ENCODE peak calls at places on chromosomes 16 and 17, in eight cellular contexts. H is H7, B is cardiac muscle cell, Z is SK-N-SH, V is prostate gland, N is heart right ventricle, J is A549, F is breast epithelium. X is an unnamed sample.

GRCh38 chr16:84175351-84176081 is 11.3 kb downstream of the TAF1C start:
- DNase-seq in V (peak), J (peak), F (peak), N (no peak), H (peak), B (peak), Z (peak), X (peak)

GRCh38 chr16:2371421-2371820 is 30.9 kb upstream of the ABCA3 start:
- DNase-seq in J (no peak), N (peak), F (no peak), V (no peak), H (no peak), Z (no peak), B (no peak), X (no peak)

GRCh38 chr17:48472485-48473281 is 42.7 kb upstream of the SKAP1 start:
- DNase-seq in N (no peak), V (no peak), H (no peak), J (no peak), Z (no peak), F (no peak), B (peak), X (no peak)

GRCh38 chr16:27972500-27972899 is 91.0 kb downstream of the GSG1L start:
- DNase-seq in F (no peak), B (peak), N (peak), H (peak), V (no peak), Z (peak), J (peak), X (peak)

GRCh38 chr17:41511130-41511529 is 5.7 kb upstream of the KRT13 start:
- DNase-seq in B (no peak), H (peak), Z (no peak), N (no peak), J (no peak), F (no peak), V (no peak), X (no peak)

GRCh38 chr17:17363638-17364337 is 60.6 kb downstream of the NT5M start:
- DNase-seq in Z (peak), F (peak), J (no peak), H (no peak), N (no peak), V (no peak), B (no peak), X (no peak)

GRCh38 chr17:34393401-34393800 is 30.4 kb upstream of the CCL1 start:
- DNase-seq in V (no peak), N (no peak), H (no peak), J (no peak), B (no peak), Z (peak), F (no peak), X (no peak)

GRCh38 chr17:45648642-45649041 is 135.5 kb upstream of the CRHR1 start:
- DNase-seq in V (no peak), Z (peak), N (no peak), F (no peak), H (peak), B (no peak), J (no peak), X (no peak)

GRCh38 chr17:82407255-82407654 is 10.9 kb upstream of the HEXD start:
- DNase-seq in H (no peak), N (peak), F (no peak), B (no peak), Z (no peak), V (no peak), J (no peak), X (no peak)

GRCh38 chr16:22063888-22064467 is 28.4 kb upstream of the VWA3A start:
- DNase-seq in Z (no peak), V (no peak), H (no peak), F (no peak), J (no peak), B (no peak), N (no peak), X (no peak)

GRCh38 chr16:81567987-81568748 is 123.6 kb downstream of the CMIP start:
- DNase-seq in N (peak), Z (no peak), J (peak), V (peak), B (no peak), H (peak), F (peak), X (no peak)

GRCh38 chr16:26765087-26765486 is 301.6 kb upstream of the C16orf82 start:
- DNase-seq in B (no peak), F (no peak), J (peak), V (no peak), Z (peak), H (peak), N (no peak), X (peak)

GRCh38 chr17:77327181-77327565 is 186.4 kb downstream of the SEC14L1 start:
- DNase-seq in V (no peak), B (no peak), F (peak), Z (peak), N (no peak), J (no peak), H (peak), X (no peak)

GRCh38 chr17:77287432-77288068 is 146.8 kb downstream of the SEC14L1 start:
- DNase-seq in H (peak), B (peak), Z (peak), J (peak), N (peak), V (peak), F (peak), X (no peak)

GRCh38 chr16:2512920-2513404 is 790 bp upstream of the ATP6V0C start:
- DNase-seq in F (no peak), B (no peak), H (peak), Z (peak), V (no peak), N (no peak), J (no peak), X (no peak)

GRCh38 chr17:57629470-57629869 is 115.6 kb downstream of the CCDC182 start:
- DNase-seq in F (no peak), J (no peak), Z (no peak), H (no peak), B (no peak), N (no peak), V (no peak), X (no peak)

GRCh38 chr17:5329784-5330557 is 47.9 kb downstream of the RABEP1 start:
- DNase-seq in F (no peak), B (no peak), N (no peak), Z (no peak), V (no peak), H (no peak), J (no peak), X (peak)

GRCh38 chr17:32673964-32674363 is 187.2 kb downstream of the CDK5R1 start:
- DNase-seq in V (no peak), Z (no peak), N (no peak), H (no peak), F (no peak), B (no peak), J (no peak), X (no peak)

GRCh38 chr16:49377196-49377755 is 3.7 kb downstream of the C16orf78 start:
- DNase-seq in Z (no peak), F (no peak), J (no peak), B (no peak), N (no peak), V (no peak), H (no peak), X (no peak)

GRCh38 chr16:49378238-49378637 is 4.6 kb downstream of the C16orf78 start:
- DNase-seq in Z (no peak), J (no peak), N (no peak), H (no peak), F (no peak), V (no peak), B (no peak), X (no peak)

GRCh38 chr16:49376206-49376605 is 2.6 kb downstream of the C16orf78 start:
- DNase-seq in B (no peak), V (no peak), F (no peak), H (no peak), J (no peak), Z (no peak), N (no peak), X (no peak)

GRCh38 chr16:49382916-49383315 is 9.3 kb downstream of the C16orf78 start:
- DNase-seq in Z (no peak), J (no peak), N (no peak), B (no peak), H (peak), V (no peak), F (no peak), X (no peak)

GRCh38 chr16:49378816-49379215 is 5.2 kb downstream of the C16orf78 start:
- DNase-seq in V (no peak), N (no peak), B (no peak), F (no peak), H (no peak), Z (no peak), J (no peak), X (no peak)
- H3K4me3 ChIP-seq in V (no peak), N (no peak), B (no peak), F (no peak), H (no peak), Z (no peak), J (no peak), X (no peak)

GRCh38 chr16:75644240-75645012 is 3.0 kb downstream of the KARS1 start:
- DNase-seq in H (no peak), B (no peak), N (no peak), V (no peak), Z (no peak), J (no peak), F (no peak), X (no peak)
- H3K4me3 ChIP-seq in H (no peak), B (no peak), N (no peak), V (no peak), Z (no peak), J (no peak), F (no peak), X (peak)

GRCh38 chr16:11329080-11329491 is 16.2 kb upstream of the RMI2 start:
- DNase-seq in Z (no peak), N (no peak), J (peak), H (peak), F (no peak), V (no peak), B (no peak), X (no peak)
- H3K4me3 ChIP-seq in Z (peak), N (no peak), J (peak), H (no peak), F (no peak), V (no peak), B (no peak), X (no peak)

DNA sequence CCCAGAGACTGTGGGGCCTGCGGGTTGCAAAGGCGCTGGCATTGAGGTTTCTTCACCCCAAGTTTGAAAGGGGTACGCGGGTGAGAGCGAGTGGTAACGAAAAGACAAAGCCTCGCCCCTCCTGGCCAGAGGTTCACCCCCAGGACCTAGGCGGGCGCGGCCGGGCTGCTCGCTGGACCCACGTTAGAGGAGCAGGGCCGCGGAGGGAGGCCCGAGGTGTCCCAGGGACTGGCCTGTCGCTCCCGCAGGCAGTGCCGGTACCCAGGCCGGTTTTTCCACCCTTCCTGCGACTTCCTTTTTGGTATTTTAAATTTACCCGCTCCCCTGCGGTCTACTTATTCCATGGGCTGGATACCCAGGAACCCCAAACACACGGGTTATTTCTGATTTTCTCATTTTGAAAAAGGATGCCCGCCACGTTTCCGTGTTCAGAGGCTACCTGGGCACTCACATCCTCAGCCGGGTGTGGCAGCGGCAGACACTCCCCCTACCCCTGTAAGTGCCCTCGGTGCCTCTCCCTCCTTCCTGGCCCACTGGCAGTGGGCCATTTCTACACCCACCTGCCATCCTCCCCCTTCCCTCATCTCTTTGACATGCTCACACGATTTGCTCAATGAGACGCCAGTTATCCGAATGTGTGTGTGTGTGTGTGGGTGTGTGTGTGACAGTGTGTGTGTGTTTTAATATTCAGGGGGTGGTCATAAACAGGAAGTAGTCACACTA is 1.6 kb upstream of the FOXL1 start:
- DNase-seq in N (no peak), Z (no peak), B (no peak), J (no peak), V (no peak), F (no peak), H (peak), X (no peak)
- H3K4me3 ChIP-seq in N (peak), Z (peak), B (peak), J (peak), V (no peak), F (peak), H (peak), X (no peak)

GRCh38 chr16:30031477-30031918 is 427 bp upstream of the TLCD3B start:
- DNase-seq in H (peak), F (no peak), N (no peak), Z (no peak), B (no peak), V (no peak), J (no peak), X (no peak)
- H3K4me3 ChIP-seq in H (peak), F (no peak), N (no peak), Z (peak), B (no peak), V (no peak), J (peak), X (no peak)

X was measured in Jurkat, Clone E6-1.